ENCODE peak calls at places on chromosomes 1 and 21, in eight cellular contexts. J, D, M, S, N, U, C and O are unnamed samples. For H3K4me1, the result is how much of the 10 kb centered on the place peaks cover.

GRCh38 chr1:203278885-203279406 is 26.4 kb upstream of the BTG2 start:
- DNase-seq in U (no peak), J (no peak), M (no peak), D (no peak), S (no peak), N (no peak), C (no peak), O (no peak)

GRCh38 chr1:27402349-27402754 is 9.9 kb downstream of the GPR3 start:
- DNase-seq in D (peak), N (peak), C (peak), J (no peak), U (peak), S (peak), M (peak), O (peak)

GRCh38 chr1:41151846-41152245 is 90.3 kb downstream of the SCMH1 start:
- DNase-seq in U (no peak), S (no peak), J (no peak), M (no peak), D (no peak), N (no peak), C (no peak), O (no peak)

GRCh38 chr1:235503333-235504121 is 725 bp downstream of the B3GALNT2 start:
- DNase-seq in D (peak), S (peak), M (peak), C (peak), U (peak), N (peak), J (no peak), O (peak)

GRCh38 chr1:27773732-27774445 is 870 bp downstream of the STX12 start:
- DNase-seq in M (no peak), S (no peak), N (peak), D (no peak), U (no peak), J (no peak), C (no peak), O (no peak)

GRCh38 chr1:11850121-11850520 is 2.5 kb upstream of the NPPA start:
- DNase-seq in N (no peak), C (no peak), D (no peak), M (no peak), S (no peak), U (no peak), J (no peak), O (no peak)

GRCh38 chr1:153534933-153535663 is 693 bp downstream of the S100A6 start:
- DNase-seq in C (peak), M (peak), U (no peak), D (peak), N (no peak), J (no peak), S (peak), O (peak)

GRCh38 chr1:184075040-184076029 is 23.8 kb downstream of the TSEN15 start:
- DNase-seq in J (no peak), N (peak), U (no peak), D (peak), S (peak), M (no peak), C (peak), O (no peak)

GRCh38 chr1:215710340-215710971 is 143.4 kb downstream of the KCTD3 start:
- DNase-seq in U (peak), M (no peak), D (no peak), S (no peak), C (peak), J (no peak), N (peak), O (no peak)

GRCh38 chr1:23796466-23797271 is 3.9 kb downstream of the GALE start:
- DNase-seq in U (peak), M (no peak), S (no peak), J (no peak), N (no peak), C (peak), D (no peak), O (no peak)

GRCh38 chr21:45639206-45640000 is 4.1 kb upstream of the PCBP3 start:
- DNase-seq in N (no peak), C (no peak), S (no peak), U (no peak), M (no peak), D (no peak), J (no peak), O (no peak)

GRCh38 chr21:42195378-42196031 is 23.4 kb upstream of the ABCG1 start:
- DNase-seq in U (no peak), N (peak), M (peak), S (no peak), J (no peak), C (no peak), D (peak), O (peak)

GRCh38 chr21:34526618-34527290 is 14.7 kb upstream of the KCNE1 start:
- DNase-seq in M (peak), C (peak), U (peak), D (peak), N (peak), J (no peak), S (peak), O (peak)

GRCh38 chr1:117527566-117528102 is 78.2 kb upstream of the TENT5C start:
- DNase-seq in C (no peak), J (no peak), M (no peak), S (no peak), D (no peak), U (no peak), N (peak), O (no peak)

GRCh38 chr21:30256100-30256499 is 26.6 kb downstream of the KRTAP24-1 start:
- DNase-seq in M (no peak), D (no peak), S (no peak), C (peak), J (no peak), N (no peak), U (no peak), O (no peak)

GRCh38 chr1:229019647-229020281 is 251.1 kb upstream of the RAB4A start:
- DNase-seq in M (no peak), S (no peak), J (no peak), D (no peak), C (no peak), U (no peak), N (no peak), O (no peak)

DNA sequence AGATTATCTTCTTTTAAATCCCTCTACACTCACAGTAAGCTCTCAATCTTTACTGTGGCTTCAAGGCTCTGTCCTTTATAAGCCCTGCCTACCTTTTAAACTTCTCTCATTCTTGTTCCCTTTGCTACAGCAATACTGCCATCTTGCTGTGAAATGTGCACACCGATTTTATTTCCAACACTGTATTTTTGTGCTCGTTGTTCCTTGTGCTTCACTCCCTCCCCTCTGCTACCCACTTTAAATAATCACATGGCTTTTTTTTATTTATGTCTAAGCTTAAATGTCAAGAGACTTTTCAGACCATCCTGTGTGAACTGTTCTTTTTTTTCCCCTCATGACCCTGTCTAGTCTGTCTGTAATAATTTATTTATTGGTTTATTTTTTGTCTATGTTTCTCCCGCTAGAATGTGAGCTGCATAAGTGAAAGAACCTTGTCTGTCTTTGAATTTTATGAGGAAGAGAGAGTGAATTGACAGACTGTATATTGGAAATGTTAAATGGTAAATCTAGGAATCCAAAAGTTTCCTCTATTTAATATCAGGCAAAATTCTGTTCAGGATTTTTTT is 45.7 kb downstream of the ABCD3 start:
- DNase-seq in S (no peak), C (peak), D (no peak), N (peak), M (no peak), U (no peak), J (no peak), O (no peak)
- TF ChIP-seq CTCF in S (no peak), C (peak), D (peak), N (peak), M (peak), U (peak), J (peak), O (no peak)

DNA sequence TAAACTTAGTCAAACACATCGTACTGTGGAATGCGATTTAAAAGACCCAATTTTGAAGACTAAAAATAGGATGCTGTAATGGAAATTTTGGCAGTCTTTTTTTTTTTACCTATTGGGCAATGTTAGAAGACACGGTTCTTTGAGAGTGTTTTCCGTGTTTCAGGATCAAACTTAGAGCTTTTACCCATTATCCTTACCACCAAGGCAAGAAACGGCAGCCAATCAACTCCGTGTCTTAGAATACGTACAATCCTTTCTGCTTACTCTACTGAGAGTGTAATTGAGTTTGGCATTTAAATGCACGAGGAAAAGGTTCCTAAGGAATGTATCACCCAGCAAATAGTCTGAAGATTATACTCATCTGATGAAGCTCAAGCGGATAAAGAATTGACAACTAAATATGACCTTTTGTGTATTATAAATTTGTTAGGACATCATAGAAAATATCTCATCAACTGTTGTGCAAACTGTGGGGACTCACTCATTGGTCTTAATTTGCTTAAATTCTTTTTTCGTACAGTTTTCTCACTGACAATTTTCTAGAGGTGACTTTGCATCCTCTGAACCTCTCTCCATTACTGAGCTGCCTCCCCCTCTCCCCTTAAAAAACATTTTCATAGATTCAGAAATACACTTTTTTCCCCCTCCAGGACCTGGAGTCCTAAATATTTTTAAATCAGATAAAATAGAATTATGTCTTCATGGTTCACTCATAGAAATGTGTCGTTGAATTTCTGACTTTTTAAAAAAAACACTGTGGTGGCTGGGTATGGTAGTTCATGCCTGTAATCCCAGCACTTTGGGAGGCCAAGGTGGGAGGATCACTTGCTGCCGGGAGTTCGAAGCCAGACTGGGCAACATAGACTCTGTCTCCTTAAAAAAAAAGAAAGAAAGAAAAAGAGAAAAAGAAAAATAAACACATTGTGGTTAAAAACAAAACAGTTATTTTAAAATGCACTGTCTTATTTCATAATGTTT is 1.3 kb downstream of the CNST start:
- DNase-seq in M (no peak), C (no peak), J (no peak), S (no peak), N (peak), U (no peak), D (no peak), O (no peak)
- H3K4me1 ChIP-seq in M (half or more), C (under half), J (under half), S (under half), N (under half), U (under half), D (under half), O (half or more)

GRCh38 chr21:14864211-14865021 is 200.4 kb downstream of the NRIP1 start:
- DNase-seq in J (no peak), U (peak), C (peak), M (peak), D (peak), N (peak), S (peak), O (no peak)

GRCh38 chr21:14866859-14867560 is 197.8 kb downstream of the NRIP1 start:
- DNase-seq in U (no peak), C (no peak), N (no peak), S (no peak), M (no peak), J (no peak), D (no peak), O (no peak)

GRCh38 chr21:14858309-14858708 is 206.5 kb downstream of the NRIP1 start:
- DNase-seq in U (no peak), M (no peak), C (no peak), N (no peak), J (no peak), S (no peak), D (no peak), O (no peak)

GRCh38 chr21:14862794-14863720 is 201.7 kb downstream of the NRIP1 start:
- DNase-seq in D (no peak), U (no peak), S (no peak), C (no peak), M (no peak), J (no peak), N (peak), O (no peak)

DNA sequence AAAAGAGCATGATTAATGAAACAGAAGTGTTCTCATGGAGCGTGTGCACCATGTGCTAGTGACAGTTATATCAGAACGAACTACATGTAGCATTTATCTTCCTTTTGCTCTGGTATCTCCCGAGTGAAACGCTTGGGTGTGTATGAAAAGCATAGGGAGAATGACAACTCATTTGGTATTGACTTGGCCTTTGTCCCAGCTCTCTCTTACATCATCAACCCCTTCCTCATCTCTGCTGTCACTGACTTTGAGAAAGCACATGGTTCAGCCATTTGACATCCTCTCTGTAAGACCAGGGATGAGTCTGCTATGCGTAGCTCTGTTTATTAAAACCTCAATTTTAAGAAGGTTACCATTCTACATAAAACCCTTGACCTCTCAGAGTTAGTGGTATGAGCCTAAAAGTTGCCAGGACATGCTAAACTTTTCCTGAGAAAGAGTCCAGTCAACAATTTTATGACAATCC is 201.0 kb downstream of the NRIP1 start:
- DNase-seq in S (no peak), N (peak), C (no peak), J (no peak), M (no peak), D (no peak), U (no peak), O (no peak)
- TF ChIP-seq CTCF in S (no peak), N (no peak), C (no peak), J (no peak), M (no peak), D (no peak), U (no peak), O (no peak)

DNA sequence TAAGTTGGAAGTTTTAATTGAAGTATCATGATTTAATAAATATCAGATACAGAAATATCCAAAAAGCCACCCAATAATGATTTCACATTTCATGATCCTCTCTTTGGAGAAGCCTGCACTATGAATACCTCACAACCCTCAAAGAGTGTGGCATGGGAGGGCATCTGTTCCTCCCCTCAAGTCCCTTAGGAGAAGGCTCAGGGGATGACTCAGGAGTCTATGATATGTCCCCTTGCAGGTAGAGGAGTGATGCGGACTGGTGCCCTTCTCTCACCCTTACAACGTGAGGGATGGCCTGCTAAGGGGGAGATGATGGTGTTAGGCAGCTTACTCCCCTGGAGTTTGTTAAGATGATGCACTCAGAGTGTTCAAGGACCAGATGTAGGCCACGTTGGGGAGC is 303.3 kb upstream of the DUSP10 start:
- DNase-seq in C (no peak), U (no peak), S (no peak), M (no peak), N (no peak), D (no peak), J (no peak), O (no peak)
- H3K4me1 ChIP-seq in C (under half), U (under half), S (under half), M (under half), N (under half), D (under half), J (under half), O (under half)

GRCh38 chr1:62989497-62989896 is 205.6 kb downstream of the ATG4C start:
- DNase-seq in U (no peak), N (no peak), S (no peak), M (no peak), C (no peak), J (no peak), D (no peak), O (no peak)
- TF ChIP-seq CTCF in U (peak), N (peak), S (no peak), M (no peak), C (no peak), J (no peak), D (no peak), O (no peak)

DNA sequence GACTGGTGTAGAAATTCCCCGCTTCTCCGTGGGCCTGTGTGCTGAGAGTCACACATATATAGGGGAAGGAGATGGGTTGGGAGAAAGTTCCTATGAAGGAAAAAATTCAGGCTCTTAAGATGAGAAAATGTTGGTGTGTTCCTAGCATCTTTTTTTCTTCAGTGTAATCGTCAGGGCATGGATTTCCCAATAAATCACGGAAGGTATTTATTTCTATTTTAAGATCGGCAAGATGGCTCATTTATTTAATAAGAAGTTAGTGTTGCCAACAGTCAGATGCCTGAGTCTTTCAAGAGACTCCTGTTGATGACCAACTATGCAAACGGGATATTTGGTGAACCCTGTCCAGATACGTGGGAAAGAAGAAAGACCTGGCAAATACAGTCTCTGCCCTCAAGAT is 58.2 kb downstream of the TGFB2 start:
- DNase-seq in M (no peak), D (no peak), C (no peak), U (no peak), N (no peak), S (no peak), J (no peak), O (no peak)
- H3K4me1 ChIP-seq in M (under half), D (under half), C (under half), U (under half), N (under half), S (under half), J (under half), O (under half)

GRCh38 chr1:77219166-77219887 is at the start of gene PIGK:
- DNase-seq in N (peak), C (peak), M (peak), U (peak), S (peak), D (peak), J (peak), O (peak)
- TF ChIP-seq CTCF in N (no peak), C (no peak), M (no peak), U (no peak), S (no peak), D (no peak), J (no peak), O (no peak)